ENCODE peak calls at places on chromosomes 4 and X, in ten cellular contexts. F is activated CD4-positive, alpha-beta T cell treated with anti-CD3 and anti-CD28 coated beads, Interleukin-2, amount 10 ng/mL, durations not matched to agents 7 days and 5 days; X is keratinocyte; E is heart right ventricle; O is amniotic epithelial cell; J is RPMI8226; N is stimulated activated CD8-positive, alpha-beta memory T cell treated with anti-CD3 and anti-CD28 coated beads, Interleukin-15, amount 100 ng/mL, for 48 hours; K is activated naive CD8-positive, alpha-beta T cell treated with anti-CD3 and anti-CD28 coated beads, Interleukin-2, amount 50 U/mL, for 24 hours; A is stimulated activated CD4-positive, alpha-beta T cell treated with anti-CD3 and anti-CD28 coated beads, Interleukin-12 subunit alpha, Interleukin-12 subunit beta, amount 100 ng/mL, for 4 hours; W is ACHN. B is an unnamed sample.
A peak's percentile ranks its signal among the peaks of the same experiment; 100 is the strongest.

GRCh38 chr4:169142390-169142789 is 128.4 kb downstream of the SH3RF1 start:
- DNase-seq in X (no peak), O (no peak), N (no peak), J (no peak), A (no peak), W (no peak), E (no peak), F (no peak), K (no peak), B (no peak)

GRCh38 chr4:83356899-83357661 is 22.4 kb upstream of the HPSE start:
- DNase-seq in O (peak; percentile 96), J (no peak), N (no peak), F (no peak), E (no peak), A (no peak), K (no peak), W (peak; percentile 77), X (peak; percentile 60), B (no peak)

GRCh38 chr4:154329268-154329858 is 162.2 kb downstream of the DCHS2 start:
- DNase-seq in F (no peak), A (no peak), X (no peak), J (peak; percentile 6), O (peak; percentile 33), E (no peak), K (no peak), N (no peak), W (peak; percentile 11), B (peak; percentile 15)

GRCh38 chr4:86675548-86675947 is 81.4 kb downstream of the PTPN13 start:
- DNase-seq in E (no peak), W (no peak), N (no peak), A (no peak), X (no peak), O (no peak), K (no peak), J (no peak), F (no peak), B (no peak)

GRCh38 chrX:810186-810585 is 179.6 kb downstream of the SHOX start:
- DNase-seq in N (no peak), E (no peak), W (no peak), O (no peak), F (no peak), J (no peak), A (no peak), K (no peak), X (no peak), B (no peak)

GRCh38 chr4:88535090-88535755 is 11.6 kb upstream of the PYURF start:
- DNase-seq in N (no peak), X (no peak), F (no peak), K (no peak), O (no peak), J (no peak), W (no peak), A (no peak), E (no peak), B (no peak)

GRCh38 chr4:183080372-183081115 is 18.5 kb upstream of the WWC2 start:
- DNase-seq in A (no peak), F (no peak), O (no peak), W (no peak), K (no peak), N (no peak), E (no peak), J (no peak), X (no peak), B (no peak)

GRCh38 chr4:80305466-80305865 is 30.1 kb upstream of the CFAP299 start:
- DNase-seq in X (no peak), O (peak; percentile 41), F (no peak), W (peak; percentile 34), A (no peak), K (no peak), E (no peak), N (no peak), J (no peak), B (no peak)

GRCh38 chr4:106325800-106326199 is 9.4 kb downstream of the AIMP1 start:
- DNase-seq in W (peak; percentile 24), N (no peak), A (no peak), O (peak; percentile 14), K (no peak), X (no peak), F (no peak), J (no peak), E (no peak), B (no peak)

GRCh38 chr4:14965071-14965470 is 37.2 kb upstream of the CPEB2 start:
- DNase-seq in F (no peak), W (no peak), J (no peak), N (no peak), X (no peak), A (no peak), E (no peak), K (no peak), O (no peak), B (no peak)

GRCh38 chr4:81921757-81922159 is 450.1 kb upstream of the RASGEF1B start:
- DNase-seq in W (no peak), N (no peak), O (no peak), K (no peak), X (no peak), A (no peak), E (peak; percentile 6), F (no peak), J (no peak), B (no peak)

GRCh38 chr4:113781439-113782040 is 20.0 kb upstream of the CAMK2D start:
- DNase-seq in J (peak; percentile 12), X (no peak), W (peak; percentile 38), E (no peak), F (no peak), K (no peak), A (no peak), O (peak; percentile 35), N (no peak), B (peak; percentile 17)

GRCh38 chrX:138886769-138887168 is 175.3 kb upstream of the FGF13 start:
- DNase-seq in E (no peak), W (no peak), N (no peak), A (no peak), O (no peak), J (no peak), K (no peak), X (no peak), F (no peak), B (no peak)

GRCh38 chr4:83772680-83773079 is 236.8 kb downstream of the GPAT3 start:
- DNase-seq in F (no peak), N (no peak), O (no peak), K (no peak), W (no peak), E (no peak), A (no peak), J (no peak), X (no peak), B (no peak)

GRCh38 chr4:87239821-87240220 is 19.4 kb upstream of the KLHL8 start:
- DNase-seq in W (peak; percentile 3), K (no peak), X (no peak), N (no peak), F (no peak), E (no peak), J (no peak), O (no peak), A (no peak), B (no peak)

GRCh38 chrX:88170528-88170927 is 576.5 kb upstream of the CPXCR1 start:
- DNase-seq in O (no peak), A (no peak), K (no peak), X (no peak), N (no peak), J (no peak), E (no peak), F (no peak), W (peak; percentile 42), B (no peak)

GRCh38 chr4:2721586-2721985 is 34.5 kb downstream of the TNIP2 start:
- DNase-seq in E (no peak), K (no peak), N (no peak), J (no peak), X (no peak), O (no peak), A (no peak), W (no peak), F (no peak), B (no peak)

GRCh38 chr4:1246901-1247810 is 1.8 kb downstream of the CTBP1 start:
- DNase-seq in W (peak; percentile 18), E (no peak), X (no peak), K (peak; percentile 53), O (no peak), N (no peak), F (peak; percentile 21), A (no peak), J (peak; percentile 41), B (peak; percentile 29)